ENCODE peak calls at places on chromosomes 5 and 9, in six cellular contexts. D is RWPE1, C is H9, O is cardiac muscle cell, S is MCF 10A, I is IMR-90. T is an unnamed sample.

GRCh38 chr9:126235350-126235740 is 91.3 kb upstream of the MVB12B start:
- DNase-seq in D (no peak), S (no peak), C (no peak), O (no peak), I (no peak), T (no peak)

GRCh38 chr5:123709422-123709821 is 197.4 kb downstream of the CSNK1G3 start:
- DNase-seq in O (no peak), I (no peak), C (no peak), D (no peak), S (no peak), T (no peak)

GRCh38 chr9:134987906-134988700 is 70.4 kb upstream of the FCN1 start:
- DNase-seq in D (no peak), S (no peak), I (no peak), O (no peak), C (no peak), T (no peak)

GRCh38 chr5:39775458-39776365 is 350.9 kb upstream of the DAB2 start:
- DNase-seq in C (no peak), D (peak), O (no peak), S (peak), I (peak), T (no peak)

GRCh38 chr5:81334304-81335061 is 33.1 kb downstream of the ZCCHC9 start:
- DNase-seq in O (no peak), S (no peak), D (no peak), I (no peak), C (no peak), T (no peak)

GRCh38 chr9:16316406-16316805 is 554.1 kb downstream of the BNC2 start:
- DNase-seq in S (no peak), D (no peak), O (no peak), I (no peak), C (peak), T (no peak)

GRCh38 chr5:138949988-138950387 is 74.9 kb upstream of the LRRTM2 start:
- DNase-seq in S (no peak), C (no peak), I (no peak), O (no peak), D (no peak), T (no peak)

GRCh38 chr5:90530736-90531487 is 1.5 kb upstream of the LYSMD3 start:
- DNase-seq in C (no peak), I (no peak), S (peak), O (no peak), D (no peak), T (no peak)

GRCh38 chr5:161548472-161549094 is 2.1 kb upstream of the GABRB2 start:
- DNase-seq in S (no peak), O (peak), C (peak), I (no peak), D (no peak), T (peak)

GRCh38 chr9:123414226-123414625 is 58.2 kb downstream of the CRB2 start:
- DNase-seq in C (no peak), S (no peak), O (no peak), D (no peak), I (no peak), T (no peak)

GRCh38 chr5:10536931-10537579 is 26.8 kb upstream of the ANKRD33B start:
- DNase-seq in O (peak), C (no peak), D (no peak), S (no peak), I (no peak), T (no peak)

GRCh38 chr5:93886917-93887361 is 145.5 kb upstream of the POU5F2 start:
- DNase-seq in O (no peak), S (no peak), C (no peak), I (peak), D (no peak), T (no peak)

GRCh38 chr5:5335708-5336211 is 86.7 kb upstream of the ICE1 start:
- DNase-seq in S (peak), C (no peak), O (no peak), D (peak), I (peak), T (no peak)

GRCh38 chr5:156411131-156411727 is 84.3 kb downstream of the SGCD start:
- DNase-seq in S (peak), I (peak), C (no peak), O (no peak), D (peak), T (no peak)

GRCh38 chr5:53381-54174 is 38.4 kb upstream of the PLEKHG4B start:
- DNase-seq in O (peak), D (peak), I (peak), S (peak), C (peak), T (peak)

GRCh38 chr9:129185402-129185801 is 7.3 kb upstream of the IER5L start:
- DNase-seq in O (no peak), D (no peak), S (no peak), I (no peak), C (no peak), T (no peak)

GRCh38 chr5:168802337-168802736 is 223.2 kb upstream of the PANK3 start:
- DNase-seq in I (no peak), D (no peak), O (no peak), S (no peak), C (no peak), T (no peak)

GRCh38 chr9:96031962-96032534 is 156.6 kb downstream of the ERCC6L2 start:
- DNase-seq in D (no peak), O (no peak), S (no peak), I (no peak), C (no peak), T (no peak)

GRCh38 chr9:134987376-134987775 is 69.7 kb upstream of the FCN1 start:
- DNase-seq in O (no peak), I (no peak), C (no peak), D (no peak), S (no peak), T (no peak)

GRCh38 chr5:127084656-127085055 is 11.4 kb upstream of the C5orf63 start:
- DNase-seq in D (no peak), S (no peak), I (no peak), C (no peak), O (no peak), T (no peak)

GRCh38 chr9:129962889-129963703 is 79.9 kb downstream of the FNBP1 start:
- DNase-seq in C (peak), D (peak), I (peak), S (peak), O (peak), T (peak)

GRCh38 chr5:132481243-132482211 is 9.0 kb downstream of the IRF1 start:
- DNase-seq in C (no peak), O (no peak), S (no peak), D (no peak), I (no peak), T (no peak)

GRCh38 chr5:132480546-132481242 is 9.9 kb downstream of the IRF1 start:
- DNase-seq in O (no peak), D (no peak), I (no peak), C (no peak), S (no peak), T (no peak)

GRCh38 chr5:132478498-132478855 is 12.1 kb downstream of the IRF1 start:
- DNase-seq in S (no peak), I (no peak), C (no peak), O (no peak), D (no peak), T (no peak)

GRCh38 chr5:132479073-132479811 is 11.3 kb downstream of the IRF1 start:
- DNase-seq in S (no peak), D (no peak), I (no peak), O (no peak), C (no peak), T (no peak)

GRCh38 chr5:132479812-132480441 is 10.6 kb downstream of the IRF1 start:
- DNase-seq in I (no peak), D (no peak), S (no peak), O (no peak), C (no peak), T (no peak)
- TF ChIP-seq CTCF in I (no peak), D (no peak), S (no peak), O (no peak), C (no peak), T (no peak)

GRCh38 chr9:94031946-94032345 is 52.3 kb upstream of the PTPDC1 start:
- DNase-seq in I (no peak), D (no peak), S (no peak), C (no peak), O (no peak), T (no peak)
- TF ChIP-seq CTCF in I (no peak), D (no peak), S (no peak), C (no peak), O (no peak), T (no peak)

DNA sequence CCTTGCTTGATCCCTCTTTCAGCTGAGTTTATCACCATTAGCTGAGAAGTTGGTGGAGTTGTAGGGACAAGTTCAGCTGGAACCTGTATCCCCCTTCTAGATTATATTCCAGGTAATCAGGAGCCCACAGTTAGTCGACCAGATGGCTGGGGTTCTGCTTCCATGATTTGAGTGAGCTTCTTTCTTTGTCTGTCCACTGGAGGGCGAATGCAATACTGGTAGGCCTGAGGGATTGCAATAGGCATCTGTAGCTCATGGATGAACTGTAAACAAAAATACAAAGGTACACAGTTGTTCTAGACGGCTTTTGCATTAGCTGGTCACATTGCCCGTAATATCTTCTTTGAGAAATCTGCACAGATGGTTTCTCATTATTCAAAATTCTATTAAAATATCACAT is 88.9 kb downstream of the PCSK5 start:
- DNase-seq in O (peak), S (peak), D (no peak), C (peak), I (peak), T (peak)
- TF ChIP-seq CTCF in O (peak), S (no peak), D (no peak), C (peak), I (peak), T (peak)

GRCh38 chr9:95023217-95024003 is 294.1 kb downstream of the FANCC start:
- DNase-seq in S (peak), I (peak), C (no peak), O (no peak), D (peak), T (no peak)

GRCh38 chr9:95024097-95024671 is 293.3 kb downstream of the FANCC start:
- DNase-seq in O (no peak), I (no peak), C (peak), D (no peak), S (no peak), T (peak)

GRCh38 chr9:95028855-95029219 is 288.7 kb downstream of the FANCC start:
- DNase-seq in C (no peak), D (no peak), O (no peak), S (no peak), I (no peak), T (no peak)

GRCh38 chr9:95027914-95028854 is 289.3 kb downstream of the FANCC start:
- DNase-seq in I (no peak), C (no peak), D (no peak), S (no peak), O (no peak), T (no peak)

GRCh38 chr9:95025213-95026170 is 292.0 kb downstream of the FANCC start:
- DNase-seq in O (peak), S (no peak), I (peak), D (no peak), C (no peak), T (no peak)
- TF ChIP-seq CTCF in O (peak), S (no peak), I (peak), D (no peak), C (no peak), T (no peak)